ENCODE peak calls at places on chromosomes 6 and 20, in five cellular contexts. V, K, C, J and Q are unnamed samples.

GRCh38 chr20:32516985-32517873 is 67.9 kb downstream of the NOL4L start:
- DNase-seq in J (no peak), K (no peak), C (no peak), V (no peak), Q (no peak)

GRCh38 chr6:115551510-115551909 is 509.2 kb downstream of the FRK start:
- DNase-seq in J (no peak), K (no peak), V (no peak), C (no peak), Q (no peak)

GRCh38 chr6:91149246-91149645 is 562.4 kb upstream of the MAP3K7 start:
- DNase-seq in V (no peak), K (no peak), C (no peak), J (no peak), Q (no peak)

GRCh38 chr6:30954631-30955366 is 14.0 kb downstream of the MUCL3 start:
- DNase-seq in V (peak), K (no peak), J (peak), C (no peak), Q (no peak)

GRCh38 chr6:21997414-21998037 is 299.3 kb downstream of the PRL start:
- DNase-seq in C (no peak), V (no peak), K (no peak), J (no peak), Q (no peak)

GRCh38 chr20:33770005-33770404 is 38.2 kb downstream of the ZNF341 start:
- DNase-seq in C (no peak), V (no peak), K (no peak), J (peak), Q (no peak)

GRCh38 chr6:41756354-41756753 is 9.2 kb upstream of the PGC start:
- DNase-seq in C (no peak), J (peak), V (no peak), K (no peak), Q (no peak)

GRCh38 chr20:8557711-8558110 is 425.6 kb downstream of the PLCB1 start:
- DNase-seq in V (no peak), J (no peak), C (no peak), K (no peak), Q (no peak)

GRCh38 chr6:1497593-1498105 is 108.3 kb downstream of the FOXF2 start:
- DNase-seq in K (no peak), V (no peak), J (no peak), C (no peak), Q (no peak)

GRCh38 chr6:1496836-1497592 is 107.6 kb downstream of the FOXF2 start:
- DNase-seq in J (no peak), V (no peak), K (no peak), C (no peak), Q (no peak)

GRCh38 chr6:1499798-1500197 is 109.9 kb upstream of the FOXC1 start:
- DNase-seq in V (no peak), K (no peak), C (no peak), J (no peak), Q (no peak)

GRCh38 chr6:1500874-1501273 is 108.8 kb upstream of the FOXC1 start:
- DNase-seq in J (no peak), V (no peak), C (no peak), K (no peak), Q (no peak)

GRCh38 chr6:1498491-1499113 is 109.2 kb downstream of the FOXF2 start:
- DNase-seq in K (no peak), C (no peak), J (no peak), V (no peak), Q (no peak)
- TF ChIP-seq CTCF in K (peak), C (peak), J (no peak), V (no peak), Q (no peak)

GRCh38 chr6:80733645-80734044 is 627.2 kb downstream of the BCKDHB start:
- DNase-seq in J (no peak), K (no peak), V (no peak), C (no peak), Q (no peak)
- TF ChIP-seq CTCF in J (no peak), K (no peak), V (no peak), C (no peak), Q (no peak)

GRCh38 chr6:131917763-131918649 is 33.2 kb downstream of the CCN2 start:
- DNase-seq in V (no peak), J (no peak), C (no peak), K (no peak), Q (no peak)

GRCh38 chr6:131920656-131921055 is 30.5 kb downstream of the CCN2 start:
- DNase-seq in C (no peak), J (no peak), V (no peak), K (no peak), Q (no peak)

GRCh38 chr6:131924881-131925474 is 26.2 kb downstream of the CCN2 start:
- DNase-seq in C (peak), V (peak), J (no peak), K (peak), Q (no peak)

GRCh38 chr6:131918650-131919355 is 32.4 kb downstream of the CCN2 start:
- DNase-seq in K (no peak), J (no peak), C (no peak), V (no peak), Q (no peak)

DNA sequence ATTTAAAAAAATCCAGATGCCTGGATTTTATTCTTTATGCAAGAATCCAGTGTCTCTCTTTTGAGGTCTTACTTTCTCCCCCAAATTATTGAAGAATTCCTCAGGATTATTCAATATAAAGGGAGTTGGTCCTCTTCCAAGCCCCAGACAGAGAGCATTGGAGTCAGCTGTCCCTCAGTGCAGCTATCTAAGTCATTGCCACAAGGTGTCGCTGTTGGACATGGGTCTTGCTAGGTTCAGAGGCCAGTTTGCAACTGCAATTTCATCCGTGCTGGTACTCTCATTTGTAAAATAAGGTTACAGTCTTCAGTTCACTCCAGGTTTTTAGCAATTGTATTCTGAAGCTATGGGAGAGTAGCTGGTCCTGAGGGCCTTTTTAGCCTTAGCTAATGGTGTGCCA is 27.8 kb downstream of the CCN2 start:
- DNase-seq in J (peak), C (peak), V (peak), K (no peak), Q (no peak)
- TF ChIP-seq CTCF in J (no peak), C (peak), V (peak), K (peak), Q (no peak)

GRCh38 chr6:63887011-63887751 is 251.6 kb downstream of the PHF3 start:
- DNase-seq in K (no peak), V (no peak), J (no peak), C (no peak), Q (no peak)

GRCh38 chr6:63881791-63882190 is 246.2 kb downstream of the PHF3 start:
- DNase-seq in C (no peak), J (no peak), V (no peak), K (no peak), Q (no peak)

GRCh38 chr6:63883597-63883996 is 248.0 kb downstream of the PHF3 start:
- DNase-seq in K (no peak), C (no peak), V (no peak), J (no peak), Q (no peak)

DNA sequence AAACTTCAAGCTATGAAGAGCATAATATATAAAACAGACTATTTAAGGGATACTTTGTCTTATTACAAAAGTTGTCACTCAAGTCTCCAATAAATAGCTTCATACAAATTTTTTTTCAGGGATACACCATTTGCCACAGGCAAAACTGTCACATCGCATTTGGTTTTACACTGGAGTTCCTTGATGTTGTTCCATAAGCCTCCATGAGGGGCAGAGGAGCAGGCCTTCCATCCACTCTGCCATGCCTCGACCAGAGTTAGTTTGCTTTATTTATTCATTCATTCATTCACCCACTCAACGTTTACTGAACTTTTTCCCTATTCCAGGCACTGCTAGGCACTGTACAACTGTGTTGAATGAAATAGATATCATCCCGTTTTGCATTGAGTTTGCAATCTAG is 246.6 kb downstream of the PHF3 start:
- DNase-seq in C (no peak), V (peak), K (no peak), J (no peak), Q (no peak)
- TF ChIP-seq CTCF in C (no peak), V (peak), K (peak), J (no peak), Q (no peak)

GRCh38 chr20:4998160-4998651 is 3.1 kb downstream of the SLC23A2 start:
- DNase-seq in J (no peak), C (peak), K (no peak), V (no peak), Q (no peak)
- TF ChIP-seq CTCF in J (no peak), C (peak), K (peak), V (no peak), Q (no peak)